ENCODE peak calls at places on chromosomes 1 and 21, in eight cellular contexts. Q is fibroblast of pulmonary artery; S is activated CD4-positive, alpha-beta T cell treated with anti-CD3 and anti-CD28 coated beads for 36 hours; H is dorsolateral prefrontal cortex; R is NCI-H1105; P is AG08396; J is foreskin melanocyte; B is GM23248. X is an unnamed sample.

GRCh38 chr1:5389101-5389885 is 602.9 kb downstream of the NPHP4 start:
- DNase-seq in Q (no peak), S (peak; percentile 11), H (no peak), R (no peak), P (no peak), J (no peak), B (no peak), X (no peak)

GRCh38 chr21:41406340-41406739 is 19.7 kb upstream of the MX1 start:
- DNase-seq in Q (no peak), S (no peak), H (no peak), R (no peak), P (no peak), J (no peak), B (no peak), X (no peak)

GRCh38 chr1:9766759-9767442 is 56.9 kb downstream of the CLSTN1 start:
- DNase-seq in Q (peak; percentile 96), S (peak; percentile 10), H (peak; percentile 66), R (no peak), P (peak; percentile 93), J (peak; percentile 98), B (peak; percentile 99), X (peak; percentile 75)

GRCh38 chr1:43441894-43442632 is 11.7 kb downstream of the HYI start:
- DNase-seq in Q (no peak), S (peak; percentile 3), H (no peak), R (no peak), P (no peak), J (no peak), B (no peak), X (no peak)

GRCh38 chr1:226984521-226985238 is 44.6 kb downstream of the COQ8A start:
- DNase-seq in Q (no peak), S (no peak), H (no peak), R (no peak), P (no peak), J (no peak), B (no peak), X (no peak)

GRCh38 chr1:169495050-169495740 is 9.5 kb upstream of the SLC19A2 start:
- DNase-seq in Q (no peak), S (peak; percentile 18), H (no peak), R (no peak), P (no peak), J (no peak), B (peak; percentile 32), X (no peak)

GRCh38 chr1:67687198-67687545 is 2.2 kb downstream of the GADD45A start:
- DNase-seq in Q (no peak), S (no peak), H (no peak), R (no peak), P (no peak), J (no peak), B (peak; percentile 24), X (no peak)

GRCh38 chr1:150221552-150221951 is 14.4 kb downstream of the ANP32E start:
- DNase-seq in Q (peak; percentile 53), S (no peak), H (no peak), R (no peak), P (peak; percentile 27), J (no peak), B (peak; percentile 50), X (peak; percentile 49)

GRCh38 chr1:21659099-21659923 is 9.8 kb downstream of the RAP1GAP start:
- DNase-seq in Q (peak; percentile 56), S (peak; percentile 90), H (peak; percentile 85), R (peak; percentile 56), P (peak; percentile 96), J (no peak), B (peak; percentile 73), X (peak; percentile 60)

X was measured in SK-MEL-5.